ENCODE peak calls at places on chromosomes 2 and 18, in five cellular contexts. T, L, O, Z and C are unnamed samples. For H3K9me3, the result is how much of the 10 kb centered on the place peaks cover.

GRCh38 chr2:238101891-238102841 is 2.0 kb downstream of the ESPNL start:
- DNase-seq in O (no peak), Z (peak), L (peak), T (no peak), C (no peak)

GRCh38 chr18:66510357-66511027 is 93.4 kb downstream of the CDH19 start:
- DNase-seq in L (no peak), O (no peak), Z (no peak), T (no peak), C (no peak)

GRCh38 chr2:232321156-232321816 is 57.3 kb upstream of the ALPP start:
- DNase-seq in Z (no peak), T (no peak), O (peak), L (peak), C (no peak)

GRCh38 chr18:6948238-6948637 is 169.4 kb downstream of the LAMA1 start:
- DNase-seq in T (no peak), L (no peak), Z (no peak), O (no peak), C (no peak)

GRCh38 chr2:74831693-74832530 is 2.0 kb upstream of the HK2 start:
- DNase-seq in L (no peak), T (no peak), O (no peak), Z (no peak), C (peak)

GRCh38 chr2:239081622-239082021 is 233.7 kb downstream of the TWIST2 start:
- DNase-seq in Z (no peak), T (no peak), L (no peak), O (no peak), C (no peak)

GRCh38 chr2:162297925-162298552 is 20.4 kb downstream of the IFIH1 start:
- DNase-seq in T (no peak), O (peak), Z (peak), L (no peak), C (peak)

GRCh38 chr2:34705556-34706247 is 1106.6 kb upstream of the FAM98A start:
- DNase-seq in T (no peak), L (no peak), Z (no peak), O (no peak), C (no peak)

GRCh38 chr2:63124209-63124608 is 73.6 kb downstream of the OTX1 start:
- DNase-seq in L (no peak), O (no peak), Z (no peak), T (no peak), C (no peak)

GRCh38 chr18:78292602-78293001 is 687.0 kb upstream of the SALL3 start:
- DNase-seq in L (no peak), Z (no peak), T (no peak), O (no peak), C (no peak)
- H3K9me3 ChIP-seq in L (under half), Z (under half), T (under half), O (under half), C (under half)

DNA sequence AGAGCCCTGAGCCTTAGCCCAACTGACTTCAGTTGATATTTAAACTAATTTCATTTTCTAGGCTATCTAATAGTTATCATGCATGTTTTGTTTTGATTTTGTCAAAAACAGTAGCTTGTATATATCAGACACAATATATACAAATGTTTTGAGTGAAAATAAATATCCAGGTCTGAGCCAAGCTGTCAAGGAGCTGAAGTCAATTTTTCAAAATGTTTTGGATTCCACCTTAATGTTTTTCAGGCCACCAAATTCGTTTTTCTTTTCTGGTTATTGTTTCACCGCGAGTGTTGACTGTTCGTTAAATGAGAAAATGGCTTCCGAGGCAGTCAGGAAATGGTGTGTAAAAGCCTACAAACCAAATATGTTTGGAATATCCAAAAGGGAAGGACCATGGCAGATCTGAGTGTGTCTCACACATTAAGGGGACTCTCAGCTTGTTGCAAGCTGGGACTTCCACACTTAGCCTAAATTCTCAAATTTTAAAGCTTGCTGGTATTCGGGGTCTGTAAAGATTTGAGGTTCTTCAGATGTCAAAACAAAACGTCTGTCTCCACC is 2.8 kb downstream of the HOXD12 start:
- DNase-seq in L (no peak), T (no peak), Z (no peak), O (no peak), C (no peak)
- H3K9me3 ChIP-seq in L (under half), T (under half), Z (under half), O (under half), C (under half)

DNA sequence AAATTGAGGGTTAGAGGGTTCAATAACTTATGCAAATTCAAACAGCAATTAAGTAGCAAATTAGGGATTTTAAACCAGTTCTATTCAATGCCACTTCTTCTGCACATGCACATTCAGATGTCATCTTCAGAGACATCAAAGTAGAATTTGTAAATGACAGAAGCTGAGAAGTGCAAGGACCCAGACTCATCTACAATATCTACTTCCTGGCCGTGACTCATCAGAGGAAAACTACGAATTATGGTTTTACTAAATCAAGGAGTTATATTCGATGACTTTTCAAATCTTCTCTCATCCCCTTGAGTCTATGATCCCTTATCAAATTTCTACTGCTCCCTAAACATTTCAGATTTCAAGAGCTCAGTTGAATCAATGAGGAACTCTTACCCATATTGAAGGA is 20.0 kb upstream of the STAT4 start:
- DNase-seq in L (no peak), T (no peak), Z (no peak), O (no peak), C (no peak)
- H3K9me3 ChIP-seq in L (under half), T (under half), Z (under half), O (under half), C (under half)

DNA sequence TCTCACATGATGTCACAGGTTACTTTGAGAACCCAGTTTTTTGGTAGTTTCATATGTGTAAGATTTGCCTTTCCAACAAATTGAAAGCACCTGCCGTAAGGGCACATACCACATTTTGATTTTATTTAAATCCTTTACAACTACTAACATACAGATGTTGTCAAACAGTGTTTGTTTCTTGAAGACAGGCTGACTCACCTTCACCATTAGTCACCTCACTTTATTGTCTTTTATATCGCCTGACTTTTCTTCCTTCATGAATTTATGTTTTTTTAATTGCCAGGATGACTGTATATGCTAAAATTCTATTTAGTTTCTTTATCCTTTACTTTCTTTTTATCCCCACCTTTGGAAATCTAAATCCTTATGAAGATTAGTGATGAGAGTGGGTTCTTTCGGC is 886.7 kb downstream of the SUCLG1 start:
- DNase-seq in O (no peak), Z (no peak), L (no peak), T (no peak), C (no peak)
- H3K9me3 ChIP-seq in O (under half), Z (under half), L (under half), T (under half), C (under half)